ENCODE peak calls at places on chromosomes 3 and 15, in seven cellular contexts. Q, G, C, D, V, B and I are unnamed samples.
A peak's percentile ranks its signal among the peaks of the same experiment; 100 is the strongest.

GRCh38 chr3:101513419-101513986 is 491 bp upstream of the SENP7 start:
- DNase-seq in Q (no peak), G (no peak), C (no peak), D (no peak), V (no peak), B (peak; percentile 36), I (no peak)

GRCh38 chr3:195194559-195195161 is 76.3 kb downstream of the XXYLT1 start:
- DNase-seq in Q (no peak), G (no peak), C (no peak), D (no peak), V (no peak), B (peak; percentile 32), I (no peak)

GRCh38 chr15:95247068-95247984 is 1016.0 kb downstream of the MCTP2 start:
- DNase-seq in Q (no peak), G (no peak), C (peak; percentile 96), D (no peak), V (no peak), B (no peak), I (peak; percentile 22)

GRCh38 chr3:129112308-129113052 is 9.1 kb downstream of the RAB43 start:
- DNase-seq in Q (peak; percentile 92), G (no peak), C (no peak), D (no peak), V (no peak), B (no peak), I (no peak)

GRCh38 chr15:48682949-48683651 is 37.6 kb upstream of the FBN1 start:
- DNase-seq in Q (no peak), G (no peak), C (peak; percentile 94), D (peak; percentile 34), V (no peak), B (no peak), I (peak; percentile 43)

GRCh38 chr15:79243723-79244122 is 38.8 kb upstream of the ANKRD34C start:
- DNase-seq in Q (no peak), G (no peak), C (no peak), D (no peak), V (no peak), B (no peak), I (peak; percentile 11)

GRCh38 chr3:128075516-128076464 is 23.6 kb downstream of the SEC61A1 start:
- DNase-seq in Q (no peak), G (peak; percentile 85), C (peak; percentile 82), D (no peak), V (peak; percentile 66), B (peak; percentile 84), I (peak; percentile 93)

GRCh38 chr3:171556574-171557145 is 96.5 kb upstream of the TNIK start:
- DNase-seq in Q (no peak), G (no peak), C (no peak), D (no peak), V (no peak), B (peak; percentile 73), I (peak; percentile 25)